ENCODE peak calls at places on chromosomes 2 and 18, in four cellular contexts. One of them, this sample, is unnamed.

GRCh38 chr18:26322892-26323653 is 96.8 kb downstream of the TAF4B start:
- DNase-seq in heart left ventricle: no peak
- DNase-seq in CD4-positive, alpha-beta memory T cell: no peak
- DNase-seq in NT2/D1: no peak
- DNase-seq in this sample: no peak

GRCh38 chr18:67199993-67200617 is 316.4 kb downstream of the DSEL start:
- DNase-seq in heart left ventricle: no peak
- DNase-seq in CD4-positive, alpha-beta memory T cell: peak; percentile 42
- DNase-seq in NT2/D1: peak; percentile 18
- DNase-seq in this sample: peak; percentile 30

GRCh38 chr2:217151509-217152206 is 291.8 kb upstream of the TNP1 start:
- DNase-seq in heart left ventricle: no peak
- DNase-seq in CD4-positive, alpha-beta memory T cell: no peak
- DNase-seq in NT2/D1: no peak
- DNase-seq in this sample: no peak

GRCh38 chr2:28515176-28515751 is 19.4 kb downstream of the PLB1 start:
- DNase-seq in heart left ventricle: no peak
- DNase-seq in CD4-positive, alpha-beta memory T cell: no peak
- DNase-seq in NT2/D1: no peak
- DNase-seq in this sample: no peak

GRCh38 chr2:45669109-45669508 is 17.6 kb downstream of the PRKCE start:
- DNase-seq in heart left ventricle: no peak
- DNase-seq in CD4-positive, alpha-beta memory T cell: no peak
- DNase-seq in NT2/D1: no peak
- DNase-seq in this sample: no peak

GRCh38 chr2:120251077-120251476 is 1.6 kb upstream of the RALB start:
- DNase-seq in heart left ventricle: no peak
- DNase-seq in CD4-positive, alpha-beta memory T cell: no peak
- DNase-seq in NT2/D1: no peak
- DNase-seq in this sample: no peak

GRCh38 chr2:100923461-100924020 is 78.5 kb upstream of the RPL31 start:
- DNase-seq in heart left ventricle: no peak
- DNase-seq in CD4-positive, alpha-beta memory T cell: no peak
- DNase-seq in NT2/D1: no peak
- DNase-seq in this sample: no peak

GRCh38 chr2:200477667-200478121 is 32.2 kb downstream of the KCTD18 start:
- DNase-seq in heart left ventricle: peak; percentile 76
- DNase-seq in CD4-positive, alpha-beta memory T cell: no peak
- DNase-seq in NT2/D1: no peak
- DNase-seq in this sample: no peak

GRCh38 chr2:20212459-20212870 is 12.5 kb downstream of the SDC1 start:
- DNase-seq in heart left ventricle: peak; percentile 49
- DNase-seq in CD4-positive, alpha-beta memory T cell: no peak
- DNase-seq in NT2/D1: no peak
- DNase-seq in this sample: no peak

GRCh38 chr18:941331-941730 is 36.7 kb downstream of the ADCYAP1 start:
- DNase-seq in heart left ventricle: no peak
- DNase-seq in CD4-positive, alpha-beta memory T cell: no peak
- DNase-seq in NT2/D1: no peak
- DNase-seq in this sample: no peak

GRCh38 chr2:24009680-24010476 is at the start of gene MFSD2B:
- DNase-seq in heart left ventricle: no peak
- DNase-seq in CD4-positive, alpha-beta memory T cell: no peak
- DNase-seq in NT2/D1: no peak
- DNase-seq in this sample: no peak
- H3K4me3 ChIP-seq in heart left ventricle: peak within 1 kb of the TSS; percentile 45
- H3K4me3 ChIP-seq in CD4-positive, alpha-beta memory T cell: no peak within 1 kb of the TSS
- H3K4me3 ChIP-seq in NT2/D1: no peak within 1 kb of the TSS
- H3K4me3 ChIP-seq in this sample: no peak within 1 kb of the TSS

GRCh38 chr2:181955010-181955409 is 30.6 kb upstream of the PPP1R1C start:
- DNase-seq in heart left ventricle: no peak
- DNase-seq in CD4-positive, alpha-beta memory T cell: no peak
- DNase-seq in NT2/D1: no peak
- DNase-seq in this sample: no peak
- H3K4me3 ChIP-seq in heart left ventricle: no peak overlapping the region
- H3K4me3 ChIP-seq in CD4-positive, alpha-beta memory T cell: no peak overlapping the region
- H3K4me3 ChIP-seq in NT2/D1: no peak overlapping the region
- H3K4me3 ChIP-seq in this sample: no peak overlapping the region

GRCh38 chr2:584863-585823 is 92.1 kb downstream of the TMEM18 start:
- DNase-seq in heart left ventricle: no peak
- DNase-seq in CD4-positive, alpha-beta memory T cell: peak; percentile 54
- DNase-seq in NT2/D1: no peak
- DNase-seq in this sample: no peak
- H3K4me3 ChIP-seq in heart left ventricle: no peak overlapping the region
- H3K4me3 ChIP-seq in CD4-positive, alpha-beta memory T cell: no peak overlapping the region
- H3K4me3 ChIP-seq in NT2/D1: no peak overlapping the region
- H3K4me3 ChIP-seq in this sample: no peak overlapping the region

GRCh38 chr2:131035112-131035825 is 58.0 kb downstream of the FAM168B start:
- DNase-seq in heart left ventricle: no peak
- DNase-seq in CD4-positive, alpha-beta memory T cell: no peak
- DNase-seq in NT2/D1: no peak
- DNase-seq in this sample: no peak
- H3K4me3 ChIP-seq in heart left ventricle: peak overlapping the region; percentile 38
- H3K4me3 ChIP-seq in CD4-positive, alpha-beta memory T cell: no peak overlapping the region
- H3K4me3 ChIP-seq in NT2/D1: peak overlapping the region; percentile 54
- H3K4me3 ChIP-seq in this sample: no peak overlapping the region

GRCh38 chr2:113123731-113124130 is 3.7 kb upstream of the IL1RN start:
- DNase-seq in heart left ventricle: no peak
- DNase-seq in CD4-positive, alpha-beta memory T cell: no peak
- DNase-seq in NT2/D1: no peak
- DNase-seq in this sample: no peak
- H3K4me3 ChIP-seq in heart left ventricle: no peak overlapping the region
- H3K4me3 ChIP-seq in CD4-positive, alpha-beta memory T cell: no peak overlapping the region
- H3K4me3 ChIP-seq in NT2/D1: no peak overlapping the region
- H3K4me3 ChIP-seq in this sample: no peak overlapping the region

GRCh38 chr2:176137249-176137573 is 7.7 kb downstream of the HOXD8 start:
- DNase-seq in heart left ventricle: no peak
- DNase-seq in CD4-positive, alpha-beta memory T cell: no peak
- DNase-seq in NT2/D1: no peak
- DNase-seq in this sample: no peak
- H3K4me3 ChIP-seq in heart left ventricle: peak overlapping the region; percentile 54
- H3K4me3 ChIP-seq in CD4-positive, alpha-beta memory T cell: no peak overlapping the region
- H3K4me3 ChIP-seq in NT2/D1: peak overlapping the region; percentile 36
- H3K4me3 ChIP-seq in this sample: no peak overlapping the region